ENCODE peak calls at places on chromosomes 5 and 9, in seven cellular contexts. One of them, this sample, is unnamed.

GRCh38 chr5:67147768-67148167 is 48.8 kb downstream of the CD180 start:
- DNase-seq in A172: no peak
- DNase-seq in naive thymus-derived CD8-positive, alpha-beta T cell: no peak
- DNase-seq in heart right ventricle: no peak
- DNase-seq in AG09309: no peak
- DNase-seq in CD8-positive, alpha-beta T cell: no peak
- DNase-seq in stimulated activated CD4-positive, alpha-beta T cell treated with anti-CD3 and anti-CD28 coated beads, Interleukin-15, amount 100 ng/mL, for 24 hours: no peak
- DNase-seq in this sample: no peak

GRCh38 chr9:112793213-112793810 is 42.8 kb downstream of the SNX30 start:
- DNase-seq in A172: peak
- DNase-seq in naive thymus-derived CD8-positive, alpha-beta T cell: peak
- DNase-seq in heart right ventricle: peak
- DNase-seq in AG09309: no peak
- DNase-seq in CD8-positive, alpha-beta T cell: peak
- DNase-seq in stimulated activated CD4-positive, alpha-beta T cell treated with anti-CD3 and anti-CD28 coated beads, Interleukin-15, amount 100 ng/mL, for 24 hours: peak
- DNase-seq in this sample: no peak

GRCh38 chr9:134855231-134855899 is 25.2 kb upstream of the FCN2 start:
- DNase-seq in A172: no peak
- DNase-seq in naive thymus-derived CD8-positive, alpha-beta T cell: no peak
- DNase-seq in heart right ventricle: no peak
- DNase-seq in AG09309: no peak
- DNase-seq in CD8-positive, alpha-beta T cell: no peak
- DNase-seq in stimulated activated CD4-positive, alpha-beta T cell treated with anti-CD3 and anti-CD28 coated beads, Interleukin-15, amount 100 ng/mL, for 24 hours: no peak
- DNase-seq in this sample: no peak

GRCh38 chr9:108160039-108160438 is 670.5 kb upstream of the KLF4 start:
- DNase-seq in A172: no peak
- DNase-seq in naive thymus-derived CD8-positive, alpha-beta T cell: no peak
- DNase-seq in heart right ventricle: no peak
- DNase-seq in AG09309: no peak
- DNase-seq in CD8-positive, alpha-beta T cell: no peak
- DNase-seq in stimulated activated CD4-positive, alpha-beta T cell treated with anti-CD3 and anti-CD28 coated beads, Interleukin-15, amount 100 ng/mL, for 24 hours: no peak
- DNase-seq in this sample: no peak

GRCh38 chr9:104885818-104886709 is 41.9 kb downstream of the ABCA1 start:
- DNase-seq in A172: no peak
- DNase-seq in naive thymus-derived CD8-positive, alpha-beta T cell: no peak
- DNase-seq in heart right ventricle: no peak
- DNase-seq in AG09309: no peak
- DNase-seq in CD8-positive, alpha-beta T cell: no peak
- DNase-seq in stimulated activated CD4-positive, alpha-beta T cell treated with anti-CD3 and anti-CD28 coated beads, Interleukin-15, amount 100 ng/mL, for 24 hours: no peak
- DNase-seq in this sample: no peak

GRCh38 chr9:98083059-98083458 is 26.5 kb downstream of the NANS start:
- DNase-seq in A172: no peak
- DNase-seq in naive thymus-derived CD8-positive, alpha-beta T cell: no peak
- DNase-seq in heart right ventricle: no peak
- DNase-seq in AG09309: no peak
- DNase-seq in CD8-positive, alpha-beta T cell: no peak
- DNase-seq in stimulated activated CD4-positive, alpha-beta T cell treated with anti-CD3 and anti-CD28 coated beads, Interleukin-15, amount 100 ng/mL, for 24 hours: no peak
- DNase-seq in this sample: no peak

GRCh38 chr9:4865685-4866084 is 72.9 kb downstream of the RCL1 start:
- DNase-seq in A172: no peak
- DNase-seq in naive thymus-derived CD8-positive, alpha-beta T cell: no peak
- DNase-seq in heart right ventricle: no peak
- DNase-seq in AG09309: no peak
- DNase-seq in CD8-positive, alpha-beta T cell: no peak
- DNase-seq in stimulated activated CD4-positive, alpha-beta T cell treated with anti-CD3 and anti-CD28 coated beads, Interleukin-15, amount 100 ng/mL, for 24 hours: peak
- DNase-seq in this sample: no peak

GRCh38 chr5:106086352-106086751 is 1584.4 kb downstream of the EFNA5 start:
- DNase-seq in A172: no peak
- DNase-seq in naive thymus-derived CD8-positive, alpha-beta T cell: no peak
- DNase-seq in heart right ventricle: no peak
- DNase-seq in AG09309: no peak
- DNase-seq in CD8-positive, alpha-beta T cell: no peak
- DNase-seq in stimulated activated CD4-positive, alpha-beta T cell treated with anti-CD3 and anti-CD28 coated beads, Interleukin-15, amount 100 ng/mL, for 24 hours: no peak
- DNase-seq in this sample: no peak